ENCODE peak calls at places on chromosomes 3 and 15, in nine cellular contexts. G is heart left ventricle; V is stimulated activated CD4-positive, alpha-beta T cell treated with anti-CD3 and anti-CD28 coated beads, TNF-alpha, amount 100 ng/mL, for 24 hours; L is SW480; K is NCI-H524 treated with DMSO at 0.1 percent for 48 hours; W is fibroblast of the conjunctiva; T is RKO; R is cardiac septum; H is C1 segment of cervical spinal cord. D is an unnamed sample.

GRCh38 chr15:38878946-38879345 is 314.3 kb upstream of the RASGRP1 start:
- DNase-seq in W (no peak), T (no peak), G (no peak), K (no peak), R (no peak), L (no peak), H (no peak), V (no peak), D (no peak)

GRCh38 chr15:97027772-97028171 is 697.3 kb downstream of the NR2F2 start:
- DNase-seq in G (no peak), V (no peak), L (no peak), K (no peak), W (no peak), H (no peak), T (no peak), R (no peak), D (no peak)

GRCh38 chr15:67911727-67912126 is 71.9 kb upstream of the RNU6-1 start:
- DNase-seq in G (no peak), V (no peak), L (no peak), K (no peak), W (no peak), R (no peak), H (no peak), T (no peak), D (no peak)

GRCh38 chr3:184737063-184737462 is 25.2 kb upstream of the MAGEF1 start:
- DNase-seq in L (no peak), V (no peak), W (no peak), G (peak; percentile 6), R (peak; percentile 38), H (no peak), K (no peak), T (no peak), D (no peak)

GRCh38 chr3:99920530-99921376 is 103.1 kb downstream of the CMSS1 start:
- DNase-seq in T (no peak), W (no peak), R (peak; percentile 83), H (no peak), V (no peak), G (peak; percentile 86), L (no peak), K (no peak), D (no peak)

GRCh38 chr15:23532019-23532418 is 33.5 kb upstream of the MKRN3 start:
- DNase-seq in V (no peak), T (no peak), H (no peak), K (peak; percentile 86), R (no peak), W (peak; percentile 31), G (no peak), L (no peak), D (no peak)

GRCh38 chr15:95840004-95840403 is 490.5 kb upstream of the NR2F2 start:
- DNase-seq in L (no peak), K (no peak), H (no peak), V (no peak), G (peak; percentile 57), T (no peak), R (peak; percentile 80), W (peak; percentile 84), D (no peak)

GRCh38 chr3:183178833-183179549 is 16.5 kb upstream of the LAMP3 start:
- DNase-seq in H (peak; percentile 47), K (peak; percentile 19), G (peak; percentile 35), V (peak; percentile 63), T (peak; percentile 53), R (no peak), W (peak; percentile 31), L (peak; percentile 71), D (no peak)

GRCh38 chr15:68376447-68377060 is 55.4 kb downstream of the ITGA11 start:
- DNase-seq in R (peak; percentile 70), L (no peak), T (no peak), W (no peak), V (no peak), K (no peak), G (peak; percentile 10), H (no peak), D (no peak)

GRCh38 chr15:48385431-48385830 is 54.2 kb downstream of the DUT start:
- DNase-seq in R (no peak), W (peak; percentile 90), V (no peak), L (no peak), G (no peak), K (no peak), T (no peak), H (no peak), D (no peak)

GRCh38 chr3:10363935-10364334 is 43.0 kb upstream of the SEC13 start:
- DNase-seq in K (no peak), H (no peak), T (no peak), G (no peak), W (no peak), L (no peak), V (no peak), R (no peak), D (no peak)

GRCh38 chr3:191963182-191963581 is 502.2 kb downstream of the PYDC2 start:
- DNase-seq in W (no peak), G (no peak), V (no peak), K (no peak), R (no peak), T (peak; percentile 59), L (peak; percentile 89), H (no peak), D (no peak)

GRCh38 chr3:99396651-99397050 is 241.7 kb upstream of the COL8A1 start:
- DNase-seq in K (no peak), T (no peak), G (no peak), L (no peak), V (no peak), W (peak; percentile 10), R (no peak), H (no peak), D (no peak)

GRCh38 chr3:177459397-177459796 is 262.1 kb upstream of the TBL1XR1 start:
- DNase-seq in T (no peak), L (no peak), W (peak; percentile 67), G (no peak), R (no peak), V (no peak), K (no peak), H (no peak), D (no peak)

GRCh38 chr3:73432021-73432722 is 192.6 kb downstream of the PDZRN3 start:
- DNase-seq in W (peak; percentile 29), T (peak; percentile 61), R (no peak), H (no peak), K (no peak), G (no peak), V (no peak), L (peak; percentile 43), D (no peak)

GRCh38 chr15:33215941-33216872 is 21.7 kb upstream of the FMN1 start:
- DNase-seq in T (peak; percentile 33), R (no peak), L (peak; percentile 25), G (no peak), W (no peak), K (no peak), V (no peak), H (no peak), D (no peak)

GRCh38 chr15:91855684-91856553 is 2.4 kb downstream of the SLCO3A1 start:
- DNase-seq in L (peak; percentile 75), T (peak; percentile 16), W (no peak), K (peak; percentile 66), G (no peak), R (no peak), H (no peak), V (no peak), D (no peak)

GRCh38 chr15:74227968-74228722 is 8.0 kb upstream of the CCDC33 start:
- DNase-seq in R (no peak), V (no peak), H (no peak), K (peak; percentile 12), W (no peak), G (no peak), L (no peak), T (no peak), D (no peak)

GRCh38 chr15:59420986-59421618 is 16.9 kb upstream of the FAM81A start:
- DNase-seq in H (no peak), R (no peak), L (no peak), K (no peak), T (no peak), W (peak; percentile 8), V (no peak), G (no peak), D (no peak)

GRCh38 chr3:142981901-142982773 is 18.7 kb upstream of the PAQR9 start:
- DNase-seq in L (no peak), H (no peak), T (no peak), G (no peak), W (no peak), K (no peak), R (no peak), V (no peak), D (no peak)

GRCh38 chr3:107235193-107235922 is 141.9 kb upstream of the CCDC54 start:
- DNase-seq in W (no peak), T (peak; percentile 19), H (no peak), L (no peak), G (no peak), R (no peak), K (no peak), V (no peak), D (no peak)

GRCh38 chr3:9211155-9211950 is 38.1 kb downstream of the SRGAP3 start:
- DNase-seq in V (peak; percentile 7), H (no peak), R (no peak), T (no peak), L (no peak), K (no peak), G (no peak), W (peak; percentile 4), D (no peak)

GRCh38 chr15:58985443-58985842 is 2.0 kb upstream of the RNF111 start:
- DNase-seq in K (no peak), G (no peak), V (no peak), T (no peak), L (no peak), R (no peak), H (no peak), W (no peak), D (no peak)

GRCh38 chr3:35744419-35744818 is 105.1 kb downstream of the ARPP21 start:
- DNase-seq in H (no peak), W (no peak), G (no peak), K (no peak), L (no peak), T (no peak), R (no peak), V (no peak), D (no peak)

GRCh38 chr15:70474367-70474681 is 289.0 kb downstream of the UACA start:
- DNase-seq in V (no peak), K (no peak), W (no peak), H (no peak), L (no peak), R (no peak), T (no peak), G (no peak), D (no peak)

GRCh38 chr3:64352596-64352989 is 127.3 kb upstream of the PRICKLE2 start:
- DNase-seq in H (no peak), V (no peak), R (no peak), G (no peak), K (no peak), L (no peak), W (no peak), T (no peak), D (no peak)

GRCh38 chr3:47412453-47412756 is 31.6 kb downstream of the PTPN23 start:
- DNase-seq in V (no peak), K (no peak), W (no peak), G (no peak), H (no peak), T (no peak), L (no peak), R (no peak), D (no peak)

GRCh38 chr3:122415762-122416654 is at the start of gene WDR5B:
- DNase-seq in G (peak; percentile 97), W (peak; percentile 95), K (no peak), V (peak; percentile 96), T (peak; percentile 96), R (peak; percentile 99), L (peak; percentile 96), H (no peak), D (no peak)

GRCh38 chr3:123028233-123028828 is 768 bp upstream of the SEMA5B start:
- DNase-seq in G (peak; percentile 37), W (peak; percentile 74), T (peak; percentile 49), L (peak; percentile 78), R (no peak), K (peak; percentile 72), H (no peak), V (peak; percentile 3), D (no peak)

GRCh38 chr3:159208080-159208479 is 406.2 kb downstream of the MFSD1 start:
- DNase-seq in V (no peak), T (no peak), H (no peak), R (no peak), K (no peak), G (no peak), L (peak; percentile 18), W (no peak), D (no peak)

GRCh38 chr15:67094001-67094826 is 28.8 kb downstream of the SMAD3 start:
- DNase-seq in G (no peak), L (no peak), K (no peak), V (no peak), T (no peak), H (no peak), W (no peak), R (peak; percentile 69), D (no peak)